ENCODE peak calls at places on chromosome 19, in five cellular contexts. B, Y, Q, A and M are unnamed samples.
A peak's percentile ranks its signal among the peaks of the same experiment; 100 is the strongest.

GRCh38 chr19:33232656-33233055 is 7.0 kb upstream of the SLC7A10 start:
- DNase-seq in B (no peak), Y (no peak), Q (no peak), A (no peak), M (no peak)

GRCh38 chr19:56133858-56134654 is 7.0 kb upstream of the ZNF444 start:
- DNase-seq in B (no peak), Y (no peak), Q (no peak), A (no peak), M (peak; percentile 40)

GRCh38 chr19:45166723-45167252 is 6.0 kb upstream of the NKPD1 start:
- DNase-seq in B (no peak), Y (no peak), Q (no peak), A (no peak), M (no peak)

GRCh38 chr19:16125738-16126495 is 14.2 kb downstream of the RAB8A start:
- DNase-seq in B (no peak), Y (no peak), Q (no peak), A (no peak), M (no peak)

GRCh38 chr19:18659281-18660050 is 22.6 kb downstream of the KLHL26 start:
- DNase-seq in B (no peak), Y (no peak), Q (peak; percentile 64), A (peak; percentile 66), M (no peak)

GRCh38 chr19:52658595-52658994 is 20.4 kb upstream of the ZNF83 start:
- DNase-seq in B (no peak), Y (no peak), Q (no peak), A (no peak), M (no peak)

GRCh38 chr19:5627395-5627904 is 4.6 kb downstream of the SAFB start:
- DNase-seq in B (peak; percentile 81), Y (no peak), Q (peak; percentile 50), A (peak; percentile 40), M (no peak)

GRCh38 chr19:16078759-16079707 is 2.7 kb downstream of the TPM4 start:
- DNase-seq in B (peak; percentile 92), Y (no peak), Q (no peak), A (no peak), M (peak; percentile 98)

GRCh38 chr19:11479470-11480080 is 1.3 kb downstream of the ELAVL3 start:
- DNase-seq in B (no peak), Y (peak; percentile 40), Q (peak; percentile 79), A (peak; percentile 38), M (no peak)

GRCh38 chr19:12782424-12783225 is 7.3 kb upstream of the HOOK2 start:
- DNase-seq in B (peak; percentile 54), Y (no peak), Q (peak; percentile 90), A (peak; percentile 95), M (no peak)
- TF ChIP-seq CTCF in B (peak; percentile 17), Y (no peak), Q (no peak), A (peak; percentile 18), M (peak; percentile 44)

GRCh38 chr19:35612559-35613321 is at the start of gene HAUS5:
- DNase-seq in B (peak; percentile 95), Y (peak; percentile 98), Q (peak; percentile 95), A (peak; percentile 94), M (peak; percentile 83)
- TF ChIP-seq CTCF in B (no peak), Y (no peak), Q (peak; percentile 35), A (no peak), M (no peak)

DNA sequence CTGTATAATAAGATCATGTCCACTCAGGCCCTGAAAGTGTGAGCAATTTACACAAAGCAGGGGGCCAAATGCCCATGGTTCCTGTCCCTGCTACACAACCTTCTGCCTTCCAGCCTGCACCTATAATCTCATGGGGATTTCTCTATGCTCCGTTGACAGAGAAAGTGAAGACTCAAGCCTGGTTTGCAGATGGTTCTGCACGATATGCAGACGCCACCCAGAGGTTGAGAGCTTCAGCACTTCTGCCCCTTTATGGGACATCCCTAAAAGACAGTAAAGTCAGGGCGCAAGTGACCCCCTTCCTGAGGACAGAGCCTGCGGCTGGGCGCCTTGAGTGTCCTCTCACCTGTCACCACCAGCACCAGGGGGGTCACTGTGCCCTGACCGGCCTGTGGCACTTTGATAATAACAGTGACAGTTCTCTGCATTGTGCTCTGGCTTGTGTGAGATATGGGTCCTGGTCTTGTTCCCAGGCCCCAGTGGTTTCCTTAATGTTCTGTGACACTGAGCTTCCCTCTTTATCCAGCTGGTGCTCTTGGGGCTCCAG is 15.1 kb downstream of the LILRA5 start:
- DNase-seq in B (peak; percentile 37), Y (no peak), Q (no peak), A (no peak), M (no peak)
- TF ChIP-seq CTCF in B (peak; percentile 66), Y (no peak), Q (no peak), A (peak; percentile 16), M (peak; percentile 40)

GRCh38 chr19:42293539-42293938 is 8.4 kb upstream of the PRR19 start:
- DNase-seq in B (no peak), Y (no peak), Q (no peak), A (no peak), M (no peak)
- TF ChIP-seq CTCF in B (no peak), Y (peak; percentile 32), Q (no peak), A (no peak), M (peak; percentile 44)